ENCODE peak calls at places on chromosomes 11 and 22, in five cellular contexts. C, D, Z, W and M are unnamed samples.
A peak's percentile ranks its signal among the peaks of the same experiment; 100 is the strongest.

GRCh38 chr22:27100323-27100722 is 442.9 kb downstream of the MIAT start:
- DNase-seq in D (no peak), C (no peak), Z (no peak), W (no peak), M (no peak)

GRCh38 chr22:44363214-44363979 is 50.6 kb upstream of the SHISAL1 start:
- DNase-seq in W (no peak), C (no peak), D (peak; percentile 89), Z (no peak), M (peak; percentile 97)

GRCh38 chr11:115711021-115711420 is 206.8 kb upstream of the CADM1 start:
- DNase-seq in D (no peak), C (no peak), W (no peak), Z (no peak), M (no peak)

GRCh38 chr11:126039485-126040271 is 23.0 kb downstream of the CDON start:
- DNase-seq in Z (no peak), D (peak; percentile 3), C (no peak), W (peak; percentile 6), M (no peak)

GRCh38 chr11:74773481-74773880 is 24.8 kb downstream of the RNF169 start:
- DNase-seq in D (no peak), Z (no peak), W (no peak), C (no peak), M (peak; percentile 20)

GRCh38 chr22:23376256-23376655 is 195.9 kb downstream of the BCR start:
- DNase-seq in C (peak; percentile 33), D (peak; percentile 9), Z (peak; percentile 79), W (peak; percentile 58), M (no peak)

GRCh38 chr22:45009881-45010531 is at the start of gene PHF21B:
- DNase-seq in C (no peak), D (peak; percentile 9), W (peak; percentile 50), Z (peak; percentile 86), M (peak; percentile 40)

GRCh38 chr11:33687733-33688479 is 12.7 kb downstream of the C11orf91 start:
- DNase-seq in Z (peak; percentile 66), W (peak; percentile 70), C (peak; percentile 60), D (peak; percentile 88), M (peak; percentile 80)

GRCh38 chr22:37079668-37080171 is 28.2 kb downstream of the KCTD17 start:
- DNase-seq in C (no peak), W (no peak), Z (peak; percentile 67), D (no peak), M (peak; percentile 9)

GRCh38 chr11:65778431-65778900 is 2.3 kb downstream of the AP5B1 start:
- DNase-seq in Z (no peak), C (no peak), D (no peak), W (no peak), M (no peak)
- H3K4me2 ChIP-seq in Z (no peak overlapping the region), C (no peak overlapping the region), D (peak overlapping the region; percentile 95), W (no peak overlapping the region), M (no peak overlapping the region)

GRCh38 chr11:96155627-96156378 is 187.2 kb downstream of the MAML2 start:
- DNase-seq in D (peak; percentile 93), W (peak; percentile 81), C (peak; percentile 27), Z (peak; percentile 86), M (peak; percentile 94)
- H3K4me2 ChIP-seq in D (peak overlapping the region; percentile 70), W (peak overlapping the region; percentile 70), C (peak overlapping the region; percentile 63), Z (no peak overlapping the region), M (peak overlapping the region; percentile 69)

GRCh38 chr11:128342511-128343133 is 244.7 kb downstream of the ETS1 start:
- DNase-seq in D (peak; percentile 26), Z (peak; percentile 40), W (no peak), C (no peak), M (peak; percentile 40)
- H3K4me2 ChIP-seq in D (no peak overlapping the region), Z (no peak overlapping the region), W (no peak overlapping the region), C (no peak overlapping the region), M (no peak overlapping the region)

GRCh38 chr11:77088236-77089003 is 14.2 kb upstream of the OMP start:
- DNase-seq in W (no peak), C (no peak), D (no peak), Z (no peak), M (no peak)
- H3K4me2 ChIP-seq in W (no peak overlapping the region), C (no peak overlapping the region), D (no peak overlapping the region), Z (no peak overlapping the region), M (no peak overlapping the region)

GRCh38 chr11:9736365-9736764 is 72.5 kb downstream of the SWAP70 start:
- DNase-seq in D (no peak), Z (no peak), C (no peak), W (no peak), M (no peak)
- H3K4me2 ChIP-seq in D (no peak overlapping the region), Z (no peak overlapping the region), C (no peak overlapping the region), W (no peak overlapping the region), M (no peak overlapping the region)

GRCh38 chr22:31077681-31078080 is 3.4 kb upstream of the SMTN start:
- DNase-seq in D (no peak), Z (no peak), W (no peak), C (no peak), M (no peak)
- H3K4me2 ChIP-seq in D (no peak overlapping the region), Z (no peak overlapping the region), W (no peak overlapping the region), C (no peak overlapping the region), M (no peak overlapping the region)

GRCh38 chr11:67320691-67321090 is 17.4 kb downstream of the SSH3 start:
- DNase-seq in Z (no peak), D (no peak), W (no peak), C (no peak), M (no peak)

GRCh38 chr11:67320011-67320410 is 16.7 kb downstream of the SSH3 start:
- DNase-seq in D (no peak), Z (no peak), C (no peak), W (no peak), M (no peak)

GRCh38 chr11:67317365-67318238 is 14.3 kb downstream of the SSH3 start:
- DNase-seq in C (peak; percentile 90), Z (peak; percentile 98), D (peak; percentile 94), W (peak; percentile 99), M (peak; percentile 91)

GRCh38 chr11:67316882-67317364 is 13.6 kb downstream of the SSH3 start:
- DNase-seq in D (peak; percentile 72), W (no peak), Z (no peak), C (peak; percentile 45), M (peak; percentile 64)

DNA sequence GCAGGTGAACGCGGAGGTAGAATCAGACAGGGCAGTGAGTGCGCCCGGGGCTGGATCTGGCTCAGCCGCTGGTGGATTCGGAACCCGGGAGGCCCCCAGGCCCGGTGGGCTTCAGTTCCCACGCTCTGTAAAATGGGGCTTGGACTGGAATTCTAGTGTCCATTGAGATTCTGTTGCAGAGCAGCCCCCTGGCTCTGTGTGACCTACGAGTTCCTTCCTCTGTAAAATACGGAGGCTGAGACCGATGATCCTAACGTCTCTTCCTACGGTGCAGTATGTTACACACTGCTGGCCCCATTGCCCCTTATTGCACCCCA is 14.9 kb downstream of the SSH3 start:
- DNase-seq in C (no peak), Z (no peak), D (no peak), W (no peak), M (no peak)
- H3K4me2 ChIP-seq in C (peak overlapping the region; percentile 78), Z (peak overlapping the region; percentile 39), D (peak overlapping the region; percentile 99), W (peak overlapping the region; percentile 87), M (peak overlapping the region; percentile 81)

GRCh38 chr22:19741053-19741452 is 17.7 kb downstream of the GP1BB start:
- DNase-seq in W (no peak), D (no peak), C (no peak), Z (no peak), M (no peak)

GRCh38 chr22:19738664-19739447 is 15.5 kb downstream of the GP1BB start:
- DNase-seq in W (no peak), Z (no peak), D (no peak), C (no peak), M (no peak)

GRCh38 chr22:19739911-19740449 is 16.6 kb downstream of the GP1BB start:
- DNase-seq in W (no peak), D (no peak), Z (no peak), C (no peak), M (no peak)

GRCh38 chr22:19739448-19739895 is 16.1 kb downstream of the GP1BB start:
- DNase-seq in D (no peak), Z (no peak), C (no peak), W (no peak), M (no peak)

DNA sequence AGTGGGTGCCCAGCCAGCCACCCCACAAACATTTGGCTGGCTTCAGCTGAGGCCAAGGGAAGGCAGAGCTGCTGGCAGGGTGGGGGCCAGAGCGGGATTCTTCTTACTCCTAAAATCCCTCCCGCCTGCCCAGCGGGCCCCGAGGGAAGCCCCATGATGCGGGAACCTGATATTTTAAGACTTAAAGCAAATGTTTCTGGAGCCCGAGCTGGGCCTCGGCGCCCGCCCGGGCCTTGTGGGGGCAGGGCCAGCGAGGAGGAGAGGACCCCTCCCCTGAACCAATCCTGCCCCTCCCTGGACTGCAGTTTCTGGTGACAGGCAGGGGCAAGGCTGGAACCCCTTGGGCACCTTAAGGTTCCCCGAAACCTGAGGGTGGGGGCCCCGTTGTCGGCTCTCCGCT is 17.2 kb downstream of the GP1BB start:
- DNase-seq in D (no peak), Z (no peak), C (no peak), W (no peak), M (no peak)
- H3K4me2 ChIP-seq in D (no peak overlapping the region), Z (no peak overlapping the region), C (no peak overlapping the region), W (no peak overlapping the region), M (no peak overlapping the region)

GRCh38 chr11:19597194-19597593 is 115.4 kb upstream of the NAV2 start:
- DNase-seq in W (no peak), Z (no peak), C (no peak), D (peak; percentile 50), M (peak; percentile 73)
- H3K4me2 ChIP-seq in W (no peak overlapping the region), Z (no peak overlapping the region), C (no peak overlapping the region), D (no peak overlapping the region), M (no peak overlapping the region)

DNA sequence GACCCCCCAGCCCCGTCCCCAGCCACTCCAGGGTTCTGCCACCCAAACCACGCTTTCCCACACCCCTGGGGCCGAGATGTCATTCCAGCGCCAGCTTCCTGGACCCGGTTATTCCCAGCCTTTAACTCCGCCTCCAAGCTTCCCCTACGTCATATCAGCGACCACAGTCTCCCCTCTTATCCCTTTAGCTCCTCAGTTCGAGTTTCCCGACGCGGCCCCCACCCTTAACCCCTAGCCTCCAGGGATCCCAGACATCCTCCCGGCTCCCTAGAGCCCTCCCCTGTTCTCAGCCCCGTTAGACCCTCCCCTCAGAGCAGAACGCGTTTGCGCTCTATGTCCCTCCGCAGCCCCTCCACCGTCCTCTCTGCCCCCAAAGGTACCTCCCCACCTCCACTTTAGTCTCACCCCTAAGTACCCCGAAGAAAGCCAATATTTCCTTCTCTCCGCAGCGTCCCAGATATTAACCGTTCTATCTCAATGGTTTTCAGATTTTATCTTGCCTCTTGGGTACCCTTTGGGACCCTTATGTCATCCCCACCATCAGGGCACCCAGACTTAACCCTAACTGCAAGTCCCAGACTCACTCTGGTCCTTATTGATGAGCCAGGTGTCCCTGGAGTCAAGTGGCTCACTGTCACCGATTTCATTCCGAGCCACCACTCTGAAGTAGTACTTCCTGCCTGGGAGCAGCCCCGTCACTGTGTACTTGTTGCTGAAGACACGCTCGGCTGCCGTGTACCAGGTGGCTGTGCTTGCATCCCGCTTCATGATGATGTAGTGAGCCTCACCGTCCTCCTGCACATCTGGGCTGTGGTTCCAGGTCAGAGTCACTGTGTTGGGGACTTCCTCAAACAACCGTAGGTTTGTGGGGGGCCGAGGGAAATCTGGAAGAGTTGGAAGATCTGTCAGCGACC is 8.0 kb downstream of the TMEM86A start:
- DNase-seq in Z (no peak), D (no peak), C (no peak), W (no peak), M (peak; percentile 19)
- H3K4me2 ChIP-seq in Z (no peak overlapping the region), D (peak overlapping the region; percentile 67), C (no peak overlapping the region), W (peak overlapping the region; percentile 38), M (no peak overlapping the region)